ENCODE peak calls at places on chromosome 15, in ten cellular contexts. E, T, B, Q, D, Y, L, A, C and G are unnamed samples.

GRCh38 chr15:43241100-43241499 is 20.3 kb upstream of the EPB42 start:
- DNase-seq in E (no peak), T (no peak), B (no peak), Q (no peak), D (peak; percentile 32), Y (no peak), L (no peak), A (no peak), C (peak; percentile 44), G (peak; percentile 14)

GRCh38 chr15:98077186-98077585 is 116.7 kb downstream of the ARRDC4 start:
- DNase-seq in E (no peak), T (no peak), B (peak; percentile 31), Q (no peak), D (no peak), Y (no peak), L (no peak), A (no peak), C (no peak), G (peak; percentile 12)

GRCh38 chr15:89091667-89092220 is 3.5 kb downstream of the ABHD2 start:
- DNase-seq in E (no peak), T (no peak), B (no peak), Q (no peak), D (no peak), Y (no peak), L (no peak), A (no peak), C (no peak), G (no peak)

GRCh38 chr15:68316061-68316804 is 38.7 kb downstream of the FEM1B start:
- DNase-seq in E (peak; percentile 38), T (peak; percentile 65), B (no peak), Q (peak; percentile 29), D (no peak), Y (no peak), L (no peak), A (no peak), C (no peak), G (no peak)

GRCh38 chr15:80682201-80682600 is 12.9 kb upstream of the ABHD17C start:
- DNase-seq in E (no peak), T (no peak), B (peak; percentile 52), Q (no peak), D (no peak), Y (no peak), L (no peak), A (no peak), C (no peak), G (peak; percentile 50)

GRCh38 chr15:98063311-98063710 is 102.8 kb downstream of the ARRDC4 start:
- DNase-seq in E (no peak), T (no peak), B (no peak), Q (no peak), D (no peak), Y (no peak), L (no peak), A (no peak), C (no peak), G (no peak)

GRCh38 chr15:66253643-66254363 is at the start of gene MEGF11:
- DNase-seq in E (peak; percentile 61), T (peak; percentile 72), B (peak; percentile 24), Q (peak; percentile 32), D (peak; percentile 28), Y (no peak), L (peak; percentile 23), A (peak; percentile 60), C (no peak), G (peak; percentile 13)

GRCh38 chr15:52178765-52179164 is 12.4 kb downstream of the GNB5 start:
- DNase-seq in E (no peak), T (no peak), B (peak; percentile 24), Q (no peak), D (no peak), Y (no peak), L (no peak), A (peak; percentile 21), C (no peak), G (peak; percentile 16)

GRCh38 chr15:29596266-29596665 is 226.0 kb downstream of the TJP1 start:
- DNase-seq in E (no peak), T (no peak), B (no peak), Q (peak; percentile 26), D (peak; percentile 45), Y (no peak), L (no peak), A (no peak), C (no peak), G (no peak)

GRCh38 chr15:91954211-91954804 is 100.8 kb downstream of the SLCO3A1 start:
- DNase-seq in E (no peak), T (no peak), B (peak; percentile 74), Q (no peak), D (no peak), Y (no peak), L (peak; percentile 20), A (no peak), C (no peak), G (peak; percentile 67)

GRCh38 chr15:50764331-50765201 is 940 bp downstream of the SPPL2A start:
- DNase-seq in E (no peak), T (peak; percentile 5), B (no peak), Q (peak; percentile 52), D (peak; percentile 27), Y (no peak), L (no peak), A (peak; percentile 76), C (no peak), G (no peak)

DNA sequence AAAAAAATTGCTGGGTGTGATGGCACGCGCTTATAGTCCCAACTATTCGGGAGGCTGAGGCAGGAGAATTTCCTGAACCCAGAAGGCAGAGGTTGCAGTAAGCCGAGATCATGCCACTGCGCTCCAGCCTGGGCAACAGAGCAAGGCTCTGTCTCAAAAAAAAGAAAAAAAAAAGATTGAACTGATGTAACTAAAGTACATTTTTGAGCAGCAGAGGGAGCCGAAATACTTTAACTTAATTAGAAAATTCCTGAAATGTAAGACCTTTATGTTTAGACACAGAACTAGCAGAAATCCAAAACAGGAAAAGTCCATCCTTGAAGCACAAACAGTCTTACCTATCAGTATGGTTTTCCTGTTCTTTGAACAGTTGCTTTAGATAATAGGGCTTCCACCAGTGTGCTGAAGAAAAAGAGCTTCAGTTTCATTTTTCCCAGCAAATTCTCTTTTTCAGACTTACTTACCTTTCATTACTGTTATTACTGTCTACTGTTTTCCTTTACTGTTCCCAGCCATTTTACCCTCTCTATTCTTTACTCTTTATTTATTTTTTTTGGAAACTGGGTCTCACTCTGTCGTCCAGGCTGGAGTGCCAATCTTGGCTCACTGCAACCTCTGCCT is 33.4 kb upstream of the ZNF609 start:
- DNase-seq in E (no peak), T (peak; percentile 38), B (no peak), Q (peak; percentile 74), D (peak; percentile 54), Y (no peak), L (no peak), A (no peak), C (peak; percentile 20), G (no peak)
- TF ChIP-seq CTCF in E (no peak), T (peak; percentile 49), B (no peak), Q (no peak), D (peak; percentile 51), Y (no peak), L (peak; percentile 33), A (no peak), C (peak; percentile 23), G (no peak)

GRCh38 chr15:63396546-63396939 is 14.9 kb upstream of the CA12 start:
- DNase-seq in E (no peak), T (peak; percentile 49), B (peak; percentile 67), Q (no peak), D (peak; percentile 24), Y (no peak), L (no peak), A (no peak), C (no peak), G (peak; percentile 43)
- TF ChIP-seq CTCF in E (no peak), T (peak; percentile 12), B (no peak), Q (no peak), D (no peak), Y (peak; percentile 6), L (no peak), A (no peak), C (no peak), G (no peak)

GRCh38 chr15:25057574-25057973 is 102.8 kb downstream of the SNRPN start:
- DNase-seq in E (no peak), T (no peak), B (no peak), Q (no peak), D (no peak), Y (no peak), L (no peak), A (no peak), C (no peak), G (no peak)

GRCh38 chr15:25058080-25058785 is 103.4 kb downstream of the SNRPN start:
- DNase-seq in E (no peak), T (no peak), B (no peak), Q (no peak), D (no peak), Y (no peak), L (no peak), A (no peak), C (no peak), G (no peak)

GRCh38 chr15:25055356-25056068 is 100.7 kb downstream of the SNRPN start:
- DNase-seq in E (no peak), T (no peak), B (peak; percentile 9), Q (no peak), D (no peak), Y (no peak), L (no peak), A (no peak), C (no peak), G (no peak)

GRCh38 chr15:25054943-25055342 is 100.2 kb downstream of the SNRPN start:
- DNase-seq in E (no peak), T (no peak), B (no peak), Q (no peak), D (no peak), Y (no peak), L (no peak), A (no peak), C (no peak), G (no peak)

DNA sequence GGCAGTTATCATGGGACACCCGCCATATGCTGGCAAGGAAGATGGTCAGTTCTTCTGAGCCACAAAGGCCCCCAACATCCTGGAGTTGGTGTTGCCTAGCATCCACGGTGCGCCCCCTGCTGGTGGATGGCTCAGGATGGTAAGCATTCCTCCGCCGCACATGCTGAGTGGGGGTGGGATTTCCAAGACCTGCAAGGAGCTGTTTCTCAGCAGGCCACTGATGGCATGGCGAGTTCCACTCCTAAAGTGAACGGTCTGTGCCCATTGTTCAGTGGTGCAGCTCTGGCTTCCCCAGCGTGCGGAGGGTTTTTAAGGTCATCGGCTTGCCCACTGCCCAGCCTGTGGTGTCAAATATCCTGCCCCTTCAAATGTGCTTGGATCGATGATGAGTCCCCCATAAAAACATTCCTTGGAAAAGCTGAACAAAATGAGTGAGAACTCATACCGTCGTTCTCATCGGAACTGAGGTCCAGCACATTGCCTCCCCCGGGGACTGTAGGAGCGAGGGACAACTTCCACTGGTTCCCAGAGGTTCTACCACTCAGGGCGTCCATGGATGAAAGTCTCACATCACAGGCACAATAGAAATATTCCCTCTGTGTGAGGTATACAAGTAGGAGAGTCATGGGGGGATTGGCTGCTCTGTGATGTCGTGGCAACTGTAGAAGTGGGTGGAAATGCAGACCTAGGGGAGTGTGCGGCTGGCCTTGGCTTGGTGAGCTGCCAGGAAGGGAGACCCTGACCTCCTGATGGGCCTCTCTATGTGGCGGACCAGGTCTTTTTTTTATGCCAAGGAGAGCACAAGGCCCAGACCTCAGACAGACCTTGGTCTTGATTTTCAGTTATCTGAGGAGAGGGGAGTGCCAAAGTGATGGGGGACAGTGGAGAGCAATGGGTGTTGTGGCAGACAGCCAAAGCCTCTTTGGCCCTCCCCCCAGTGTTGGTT is 102.0 kb downstream of the SNRPN start:
- DNase-seq in E (peak; percentile 5), T (no peak), B (peak; percentile 6), Q (no peak), D (no peak), Y (no peak), L (peak; percentile 6), A (no peak), C (no peak), G (no peak)
- TF ChIP-seq CTCF in E (no peak), T (no peak), B (no peak), Q (no peak), D (no peak), Y (no peak), L (no peak), A (no peak), C (no peak), G (no peak)

GRCh38 chr15:75142499-75142898 is 59.2 kb upstream of the C15orf39 start:
- DNase-seq in E (no peak), T (no peak), B (no peak), Q (no peak), D (no peak), Y (no peak), L (no peak), A (no peak), C (no peak), G (no peak)
- TF ChIP-seq CTCF in E (no peak), T (no peak), B (no peak), Q (no peak), D (no peak), Y (no peak), L (no peak), A (no peak), C (no peak), G (no peak)